ENCODE peak calls at places on chromosomes 5 and 9, in five cellular contexts. One of them, this sample, is unnamed.

GRCh38 chr5:112604741-112605390 is 132.8 kb upstream of the APC start:
- DNase-seq in CD8-positive, alpha-beta memory T cell: no peak
- DNase-seq in psoas muscle: no peak
- DNase-seq in osteoblast: no peak
- DNase-seq in tibial artery: no peak
- DNase-seq in this sample: peak; percentile 49

GRCh38 chr9:469672-470040 is 255.0 kb downstream of the DOCK8 start:
- DNase-seq in CD8-positive, alpha-beta memory T cell: peak; percentile 4
- DNase-seq in psoas muscle: peak; percentile 55
- DNase-seq in osteoblast: no peak
- DNase-seq in tibial artery: no peak
- DNase-seq in this sample: no peak

GRCh38 chr5:170861855-170862766 is at the start of gene RANBP17:
- DNase-seq in CD8-positive, alpha-beta memory T cell: no peak
- DNase-seq in psoas muscle: peak; percentile 55
- DNase-seq in osteoblast: peak; percentile 95
- DNase-seq in tibial artery: no peak
- DNase-seq in this sample: no peak

GRCh38 chr9:133954862-133955529 is 37.1 kb downstream of the VAV2 start:
- DNase-seq in CD8-positive, alpha-beta memory T cell: no peak
- DNase-seq in psoas muscle: peak; percentile 21
- DNase-seq in osteoblast: no peak
- DNase-seq in tibial artery: no peak
- DNase-seq in this sample: no peak

GRCh38 chr5:134177197-134178171 is 734 bp upstream of the SKP1 start:
- DNase-seq in CD8-positive, alpha-beta memory T cell: no peak
- DNase-seq in psoas muscle: peak; percentile 86
- DNase-seq in osteoblast: peak; percentile 58
- DNase-seq in tibial artery: no peak
- DNase-seq in this sample: peak; percentile 69

GRCh38 chr9:98168952-98169488 is 23.4 kb downstream of the CORO2A start:
- DNase-seq in CD8-positive, alpha-beta memory T cell: peak; percentile 5
- DNase-seq in psoas muscle: no peak
- DNase-seq in osteoblast: peak; percentile 93
- DNase-seq in tibial artery: no peak
- DNase-seq in this sample: no peak

GRCh38 chr5:154520861-154521453 is 42.9 kb upstream of the HAND1 start:
- DNase-seq in CD8-positive, alpha-beta memory T cell: no peak
- DNase-seq in psoas muscle: no peak
- DNase-seq in osteoblast: no peak
- DNase-seq in tibial artery: no peak
- DNase-seq in this sample: no peak

GRCh38 chr5:129506092-129506491 is 46.0 kb downstream of the ADAMTS19 start:
- DNase-seq in CD8-positive, alpha-beta memory T cell: no peak
- DNase-seq in psoas muscle: no peak
- DNase-seq in osteoblast: no peak
- DNase-seq in tibial artery: no peak
- DNase-seq in this sample: no peak

GRCh38 chr9:72454871-72455471 is 66.4 kb upstream of the TMC1 start:
- DNase-seq in CD8-positive, alpha-beta memory T cell: no peak
- DNase-seq in psoas muscle: no peak
- DNase-seq in osteoblast: no peak
- DNase-seq in tibial artery: no peak
- DNase-seq in this sample: no peak

GRCh38 chr5:150488519-150489357 is 19.2 kb upstream of the NDST1 start:
- DNase-seq in CD8-positive, alpha-beta memory T cell: no peak
- DNase-seq in psoas muscle: peak; percentile 85
- DNase-seq in osteoblast: peak; percentile 95
- DNase-seq in tibial artery: peak; percentile 92
- DNase-seq in this sample: no peak

GRCh38 chr9:1071730-1072129 is 21.6 kb downstream of the DMRT2 start:
- DNase-seq in CD8-positive, alpha-beta memory T cell: no peak
- DNase-seq in psoas muscle: no peak
- DNase-seq in osteoblast: no peak
- DNase-seq in tibial artery: no peak
- DNase-seq in this sample: no peak

GRCh38 chr5:159341914-159342313 is 11.6 kb upstream of the IL12B start:
- DNase-seq in CD8-positive, alpha-beta memory T cell: peak; percentile 64
- DNase-seq in psoas muscle: no peak
- DNase-seq in osteoblast: peak; percentile 68
- DNase-seq in tibial artery: peak; percentile 73
- DNase-seq in this sample: peak; percentile 64

GRCh38 chr9:22446950-22447606 is 454 bp downstream of the DMRTA1 start:
- DNase-seq in CD8-positive, alpha-beta memory T cell: no peak
- DNase-seq in psoas muscle: peak; percentile 82
- DNase-seq in osteoblast: peak; percentile 86
- DNase-seq in tibial artery: peak; percentile 68
- DNase-seq in this sample: no peak

GRCh38 chr9:22446589-22446949 is at the start of gene DMRTA1:
- DNase-seq in CD8-positive, alpha-beta memory T cell: no peak
- DNase-seq in psoas muscle: peak; percentile 88
- DNase-seq in osteoblast: peak; percentile 95
- DNase-seq in tibial artery: peak; percentile 89
- DNase-seq in this sample: no peak

GRCh38 chr9:22452415-22453010 is 5.9 kb downstream of the DMRTA1 start:
- DNase-seq in CD8-positive, alpha-beta memory T cell: peak; percentile 6
- DNase-seq in psoas muscle: no peak
- DNase-seq in osteoblast: peak; percentile 76
- DNase-seq in tibial artery: no peak
- DNase-seq in this sample: no peak

GRCh38 chr9:22447607-22448305 is 1.1 kb downstream of the DMRTA1 start:
- DNase-seq in CD8-positive, alpha-beta memory T cell: no peak
- DNase-seq in psoas muscle: no peak
- DNase-seq in osteoblast: no peak
- DNase-seq in tibial artery: no peak
- DNase-seq in this sample: no peak
- H3K4me3 ChIP-seq in CD8-positive, alpha-beta memory T cell: no peak overlapping the region
- H3K4me3 ChIP-seq in psoas muscle: peak overlapping the region; percentile 87
- H3K4me3 ChIP-seq in osteoblast: peak overlapping the region; percentile 72
- H3K4me3 ChIP-seq in tibial artery: peak overlapping the region; percentile 80
- H3K4me3 ChIP-seq in this sample: no peak overlapping the region

DNA sequence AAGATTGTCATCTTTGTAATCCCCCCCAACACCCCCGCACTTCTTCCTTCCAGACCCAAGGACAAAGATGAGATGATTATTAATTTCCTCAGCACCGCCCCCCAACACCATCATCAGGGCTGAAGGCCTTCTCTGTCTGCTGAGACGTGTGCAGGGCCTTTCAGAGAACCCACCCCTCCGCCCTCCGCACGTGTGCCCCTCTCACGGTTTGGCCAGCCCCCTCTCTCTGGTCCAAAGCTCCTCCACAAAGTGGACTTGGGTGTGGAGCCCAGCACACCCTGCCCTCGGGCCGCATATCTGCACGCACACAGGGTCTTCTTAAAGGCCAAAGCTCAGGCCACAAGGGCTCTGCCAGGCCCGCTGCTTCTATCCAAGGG is 32.0 kb downstream of the PAX5 start:
- DNase-seq in CD8-positive, alpha-beta memory T cell: no peak
- DNase-seq in psoas muscle: no peak
- DNase-seq in osteoblast: no peak
- DNase-seq in tibial artery: no peak
- DNase-seq in this sample: no peak
- H3K4me3 ChIP-seq in CD8-positive, alpha-beta memory T cell: no peak overlapping the region
- H3K4me3 ChIP-seq in psoas muscle: no peak overlapping the region
- H3K4me3 ChIP-seq in osteoblast: no peak overlapping the region
- H3K4me3 ChIP-seq in tibial artery: no peak overlapping the region
- H3K4me3 ChIP-seq in this sample: no peak overlapping the region

GRCh38 chr9:127447416-127448111 is 3.6 kb downstream of the RPL12 start:
- DNase-seq in CD8-positive, alpha-beta memory T cell: no peak
- DNase-seq in psoas muscle: no peak
- DNase-seq in osteoblast: no peak
- DNase-seq in tibial artery: no peak
- DNase-seq in this sample: no peak
- H3K4me3 ChIP-seq in CD8-positive, alpha-beta memory T cell: no peak overlapping the region
- H3K4me3 ChIP-seq in psoas muscle: no peak overlapping the region
- H3K4me3 ChIP-seq in osteoblast: peak overlapping the region; percentile 95
- H3K4me3 ChIP-seq in tibial artery: no peak overlapping the region
- H3K4me3 ChIP-seq in this sample: no peak overlapping the region

DNA sequence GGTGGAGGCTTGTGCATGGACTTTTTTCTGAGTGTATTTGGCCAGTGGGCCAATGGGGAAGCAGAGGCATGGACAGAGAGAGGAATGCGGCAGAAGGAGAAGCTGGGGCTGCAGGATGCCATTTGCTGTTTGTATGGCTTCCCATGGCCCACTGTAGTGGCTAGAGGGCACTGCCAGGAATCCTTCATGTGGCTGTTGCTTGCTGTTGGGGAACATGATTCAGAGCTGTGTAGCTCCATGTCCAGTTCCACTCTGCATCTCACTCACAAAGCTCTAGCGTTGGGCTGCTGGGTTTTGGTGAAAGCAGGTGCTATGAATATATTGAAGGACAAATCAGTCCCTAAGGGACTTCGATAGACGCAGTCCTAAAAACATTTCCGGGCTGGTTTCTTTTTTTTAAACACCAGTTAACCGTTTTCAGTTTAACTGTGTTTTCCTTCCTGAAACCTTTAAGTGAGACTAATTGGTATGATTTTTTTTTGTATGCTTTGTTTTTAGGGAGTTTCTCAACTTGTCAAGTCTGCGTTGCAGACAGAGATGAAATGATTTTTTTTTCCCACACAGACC is 51.3 kb downstream of the SLC22A5 start:
- DNase-seq in CD8-positive, alpha-beta memory T cell: no peak
- DNase-seq in psoas muscle: no peak
- DNase-seq in osteoblast: peak; percentile 51
- DNase-seq in tibial artery: no peak
- DNase-seq in this sample: peak; percentile 62
- H3K4me3 ChIP-seq in CD8-positive, alpha-beta memory T cell: peak overlapping the region; percentile 45
- H3K4me3 ChIP-seq in psoas muscle: no peak overlapping the region
- H3K4me3 ChIP-seq in osteoblast: no peak overlapping the region
- H3K4me3 ChIP-seq in tibial artery: no peak overlapping the region
- H3K4me3 ChIP-seq in this sample: peak overlapping the region; percentile 40

GRCh38 chr5:178121450-178122276 is 8.3 kb downstream of the N4BP3 start:
- DNase-seq in CD8-positive, alpha-beta memory T cell: no peak
- DNase-seq in psoas muscle: peak; percentile 79
- DNase-seq in osteoblast: peak; percentile 83
- DNase-seq in tibial artery: no peak
- DNase-seq in this sample: no peak

GRCh38 chr5:178125253-178125916 is 5.4 kb upstream of the RMND5B start:
- DNase-seq in CD8-positive, alpha-beta memory T cell: no peak
- DNase-seq in psoas muscle: peak; percentile 59
- DNase-seq in osteoblast: peak; percentile 17
- DNase-seq in tibial artery: no peak
- DNase-seq in this sample: no peak

GRCh38 chr5:178122346-178122745 is 8.5 kb upstream of the RMND5B start:
- DNase-seq in CD8-positive, alpha-beta memory T cell: no peak
- DNase-seq in psoas muscle: no peak
- DNase-seq in osteoblast: peak; percentile 89
- DNase-seq in tibial artery: no peak
- DNase-seq in this sample: no peak

GRCh38 chr5:178123987-178124925 is 6.6 kb upstream of the RMND5B start:
- DNase-seq in CD8-positive, alpha-beta memory T cell: no peak
- DNase-seq in psoas muscle: no peak
- DNase-seq in osteoblast: peak; percentile 79
- DNase-seq in tibial artery: no peak
- DNase-seq in this sample: no peak

DNA sequence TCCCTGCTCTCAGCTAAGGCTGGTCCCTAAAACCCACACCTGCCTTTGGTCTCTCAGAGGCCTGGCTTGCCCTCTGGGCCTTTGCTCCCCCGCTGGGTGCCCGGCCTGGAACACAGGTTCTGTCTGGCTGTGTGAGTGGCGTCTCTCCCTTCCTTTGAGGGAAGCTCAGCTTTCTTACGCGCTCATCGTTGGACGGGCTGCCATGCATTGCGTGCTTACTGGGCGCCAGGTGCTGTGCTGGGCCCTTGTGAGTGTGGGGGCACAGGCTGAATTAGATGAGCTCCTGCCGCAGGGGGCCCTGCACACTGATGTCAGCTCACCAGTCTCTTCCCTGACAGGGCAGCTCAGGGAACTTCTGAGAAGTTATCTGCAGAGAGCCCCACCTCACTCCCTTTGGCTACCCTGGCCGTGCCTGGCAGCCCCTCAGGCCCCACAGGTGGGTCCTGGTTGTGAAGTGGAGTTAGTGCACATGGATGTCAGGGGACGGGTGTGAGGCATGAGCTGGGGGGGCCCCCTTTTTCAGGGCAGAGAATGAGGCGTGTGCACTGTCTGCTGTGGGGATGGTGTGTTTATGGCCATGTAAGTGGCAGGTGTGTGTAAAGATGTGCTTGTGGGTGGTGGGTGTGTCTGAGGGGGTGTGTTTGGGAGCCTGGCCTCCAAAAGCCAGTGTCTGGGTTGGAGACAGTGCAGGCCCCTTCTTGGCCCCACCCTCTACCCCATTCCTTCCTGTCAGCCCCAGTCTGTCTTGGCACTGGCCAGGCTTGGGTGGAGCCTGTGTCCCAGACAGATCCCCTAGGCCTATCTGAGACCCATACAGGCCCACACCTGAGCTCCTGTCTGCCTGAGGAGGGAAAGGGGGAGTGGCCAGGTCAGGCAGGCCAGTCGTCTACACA is 7.5 kb upstream of the RMND5B start:
- DNase-seq in CD8-positive, alpha-beta memory T cell: no peak
- DNase-seq in psoas muscle: no peak
- DNase-seq in osteoblast: peak; percentile 89
- DNase-seq in tibial artery: no peak
- DNase-seq in this sample: no peak
- H3K4me3 ChIP-seq in CD8-positive, alpha-beta memory T cell: no peak overlapping the region
- H3K4me3 ChIP-seq in psoas muscle: peak overlapping the region; percentile 65
- H3K4me3 ChIP-seq in osteoblast: no peak overlapping the region
- H3K4me3 ChIP-seq in tibial artery: no peak overlapping the region
- H3K4me3 ChIP-seq in this sample: no peak overlapping the region

GRCh38 chr9:121509175-121509574 is 9.5 kb upstream of the GGTA1 start:
- DNase-seq in CD8-positive, alpha-beta memory T cell: no peak
- DNase-seq in psoas muscle: no peak
- DNase-seq in osteoblast: no peak
- DNase-seq in tibial artery: no peak
- DNase-seq in this sample: no peak
- H3K4me3 ChIP-seq in CD8-positive, alpha-beta memory T cell: no peak overlapping the region
- H3K4me3 ChIP-seq in psoas muscle: no peak overlapping the region
- H3K4me3 ChIP-seq in osteoblast: no peak overlapping the region
- H3K4me3 ChIP-seq in tibial artery: no peak overlapping the region
- H3K4me3 ChIP-seq in this sample: no peak overlapping the region